ENCODE peak calls at places on chromosomes 16 and 17, in ten cellular contexts. D, X, Z, A, W, Q, R, Y, V and B are unnamed samples.

GRCh38 chr16:84175351-84176081 is 11.3 kb downstream of the TAF1C start:
- DNase-seq in D (peak), X (peak), Z (peak), A (no peak), W (peak), Q (peak), R (peak), Y (no peak), V (peak), B (no peak)

GRCh38 chr16:53841884-53842283 is 137.9 kb downstream of the FTO start:
- DNase-seq in D (no peak), X (no peak), Z (no peak), A (no peak), W (no peak), Q (no peak), R (no peak), Y (no peak), V (no peak), B (no peak)

GRCh38 chr16:11669380-11670146 is 1.3 kb downstream of the SNN start:
- DNase-seq in D (no peak), X (no peak), Z (no peak), A (no peak), W (peak), Q (peak), R (peak), Y (peak), V (no peak), B (peak)

GRCh38 chr17:32927201-32927723 is 691 bp upstream of the TMEM98 start:
- DNase-seq in D (no peak), X (no peak), Z (peak), A (no peak), W (peak), Q (no peak), R (no peak), Y (no peak), V (no peak), B (no peak)

GRCh38 chr16:79560923-79561322 is 39.6 kb downstream of the MAF start:
- DNase-seq in D (no peak), X (no peak), Z (no peak), A (no peak), W (no peak), Q (no peak), R (no peak), Y (no peak), V (no peak), B (no peak)

GRCh38 chr16:71230122-71230845 is at the start of gene HYDIN:
- DNase-seq in D (peak), X (peak), Z (peak), A (peak), W (peak), Q (peak), R (peak), Y (no peak), V (peak), B (peak)

GRCh38 chr16:85686912-85687591 is 1.7 kb downstream of the GINS2 start:
- DNase-seq in D (no peak), X (no peak), Z (no peak), A (no peak), W (peak), Q (no peak), R (peak), Y (no peak), V (no peak), B (no peak)

GRCh38 chr16:9860876-9861275 is 321.4 kb downstream of the GRIN2A start:
- DNase-seq in D (no peak), X (no peak), Z (no peak), A (no peak), W (no peak), Q (no peak), R (no peak), Y (no peak), V (no peak), B (no peak)

GRCh38 chr17:83148317-83149044 is 69.1 kb downstream of the METRNL start:
- DNase-seq in D (no peak), X (peak), Z (peak), A (no peak), W (no peak), Q (no peak), R (no peak), Y (no peak), V (no peak), B (no peak)

GRCh38 chr17:50640701-50641338 is 6.1 kb downstream of the ABCC3 start:
- DNase-seq in D (no peak), X (no peak), Z (no peak), A (no peak), W (peak), Q (no peak), R (no peak), Y (no peak), V (no peak), B (peak)

GRCh38 chr16:22352119-22352518 is 22.3 kb downstream of the CDR2 start:
- DNase-seq in D (no peak), X (no peak), Z (no peak), A (no peak), W (no peak), Q (no peak), R (no peak), Y (no peak), V (no peak), B (no peak)

GRCh38 chr17:59848778-59849177 is 44.0 kb downstream of the TUBD1 start:
- DNase-seq in D (no peak), X (no peak), Z (peak), A (no peak), W (peak), Q (no peak), R (peak), Y (peak), V (no peak), B (peak)

GRCh38 chr17:72588961-72589360 is 468.1 kb downstream of the SOX9 start:
- DNase-seq in D (no peak), X (peak), Z (peak), A (peak), W (no peak), Q (no peak), R (peak), Y (no peak), V (no peak), B (no peak)

GRCh38 chr16:8554881-8555280 is 35.4 kb downstream of the TMEM114 start:
- DNase-seq in D (no peak), X (no peak), Z (no peak), A (no peak), W (no peak), Q (no peak), R (no peak), Y (no peak), V (no peak), B (no peak)

GRCh38 chr17:73932216-73932749 is 271.2 kb upstream of the RPL38 start:
- DNase-seq in D (no peak), X (no peak), Z (no peak), A (no peak), W (no peak), Q (no peak), R (no peak), Y (no peak), V (no peak), B (no peak)

GRCh38 chr17:48567209-48567608 is 10.9 kb downstream of the HOXB4 start:
- DNase-seq in D (no peak), X (no peak), Z (no peak), A (no peak), W (no peak), Q (no peak), R (no peak), Y (no peak), V (no peak), B (no peak)

GRCh38 chr16:54129810-54130209 is 156.8 kb downstream of the IRX3 start:
- DNase-seq in D (no peak), X (no peak), Z (no peak), A (no peak), W (no peak), Q (no peak), R (no peak), Y (no peak), V (no peak), B (no peak)

GRCh38 chr17:44865231-44865660 is 17.6 kb downstream of the HIGD1B start:
- DNase-seq in D (peak), X (peak), Z (peak), A (peak), W (peak), Q (peak), R (peak), Y (peak), V (peak), B (peak)

GRCh38 chr17:67411396-67411795 is 34.3 kb downstream of the PITPNC1 start:
- DNase-seq in D (no peak), X (no peak), Z (no peak), A (no peak), W (no peak), Q (no peak), R (no peak), Y (no peak), V (no peak), B (no peak)

GRCh38 chr16:70465999-70466811 is 11.8 kb downstream of the FCSK start:
- DNase-seq in D (no peak), X (no peak), Z (no peak), A (no peak), W (no peak), Q (no peak), R (no peak), Y (no peak), V (no peak), B (no peak)

GRCh38 chr17:6688944-6689343 is 24.2 kb downstream of the SLC13A5 start:
- DNase-seq in D (no peak), X (no peak), Z (no peak), A (no peak), W (no peak), Q (no peak), R (no peak), Y (no peak), V (no peak), B (no peak)

GRCh38 chr16:4962716-4963115 is 4.6 kb downstream of the SEC14L5 start:
- DNase-seq in D (no peak), X (no peak), Z (no peak), A (no peak), W (no peak), Q (no peak), R (no peak), Y (no peak), V (no peak), B (no peak)

GRCh38 chr16:81680444-81681263 is 98.4 kb upstream of the PLCG2 start:
- DNase-seq in D (no peak), X (no peak), Z (no peak), A (no peak), W (no peak), Q (no peak), R (peak), Y (no peak), V (no peak), B (no peak)

GRCh38 chr17:10843806-10844205 is 5.9 kb upstream of the PIRT start:
- DNase-seq in D (peak), X (no peak), Z (peak), A (no peak), W (no peak), Q (peak), R (no peak), Y (no peak), V (peak), B (no peak)

GRCh38 chr16:22352726-22353125 is 21.7 kb downstream of the CDR2 start:
- DNase-seq in D (no peak), X (no peak), Z (no peak), A (no peak), W (no peak), Q (no peak), R (no peak), Y (no peak), V (no peak), B (no peak)

GRCh38 chr17:1839516-1839915 is 9.7 kb downstream of the RPA1 start:
- DNase-seq in D (no peak), X (no peak), Z (no peak), A (no peak), W (no peak), Q (no peak), R (no peak), Y (no peak), V (no peak), B (no peak)

GRCh38 chr17:53896047-53896446 is 73.3 kb downstream of the KIF2B start:
- DNase-seq in D (no peak), X (no peak), Z (no peak), A (no peak), W (no peak), Q (no peak), R (no peak), Y (no peak), V (no peak), B (no peak)

GRCh38 chr16:53779186-53779585 is 75.2 kb downstream of the FTO start:
- DNase-seq in D (no peak), X (no peak), Z (no peak), A (no peak), W (no peak), Q (no peak), R (no peak), Y (no peak), V (no peak), B (no peak)

GRCh38 chr17:38747385-38748328 is 479 bp downstream of the PCGF2 start:
- DNase-seq in D (peak), X (no peak), Z (peak), A (no peak), W (peak), Q (peak), R (peak), Y (peak), V (peak), B (peak)

GRCh38 chr17:3656353-3656752 is 12.0 kb downstream of the TAX1BP3 start:
- DNase-seq in D (no peak), X (no peak), Z (no peak), A (no peak), W (no peak), Q (no peak), R (no peak), Y (no peak), V (no peak), B (no peak)

GRCh38 chr16:74716355-74716754 is 15.7 kb upstream of the MLKL start:
- DNase-seq in D (no peak), X (no peak), Z (no peak), A (no peak), W (no peak), Q (no peak), R (no peak), Y (no peak), V (no peak), B (peak)

GRCh38 chr16:83312846-83313245 is 494.9 kb upstream of the HSBP1 start:
- DNase-seq in D (no peak), X (no peak), Z (no peak), A (no peak), W (no peak), Q (no peak), R (no peak), Y (no peak), V (peak), B (no peak)

GRCh38 chr17:58577696-58578095 is 63.3 kb upstream of the MTMR4 start:
- DNase-seq in D (peak), X (no peak), Z (peak), A (no peak), W (peak), Q (peak), R (peak), Y (peak), V (peak), B (no peak)

GRCh38 chr17:47694018-47694817 is at the start of gene TBKBP1:
- DNase-seq in D (peak), X (no peak), Z (peak), A (no peak), W (peak), Q (peak), R (peak), Y (peak), V (peak), B (peak)

GRCh38 chr16:70476272-70477020 is 22.1 kb downstream of the FCSK start:
- DNase-seq in D (no peak), X (no peak), Z (no peak), A (no peak), W (no peak), Q (no peak), R (no peak), Y (no peak), V (no peak), B (no peak)

GRCh38 chr17:63945851-63946439 is 13.8 kb upstream of the CD79B start:
- DNase-seq in D (no peak), X (no peak), Z (no peak), A (no peak), W (no peak), Q (no peak), R (no peak), Y (no peak), V (no peak), B (no peak)

GRCh38 chr17:33038740-33039139 is 47.1 kb downstream of the SPACA3 start:
- DNase-seq in D (peak), X (no peak), Z (peak), A (no peak), W (peak), Q (peak), R (no peak), Y (no peak), V (peak), B (no peak)

GRCh38 chr16:14672403-14672971 is 21.6 kb downstream of the PLA2G10 start:
- DNase-seq in D (no peak), X (no peak), Z (no peak), A (no peak), W (no peak), Q (no peak), R (peak), Y (no peak), V (no peak), B (no peak)

GRCh38 chr16:14667347-14668266 is 26.5 kb downstream of the PLA2G10 start:
- DNase-seq in D (no peak), X (no peak), Z (no peak), A (no peak), W (no peak), Q (no peak), R (peak), Y (no peak), V (no peak), B (no peak)

GRCh38 chr16:14668556-14669223 is 25.4 kb downstream of the PLA2G10 start:
- DNase-seq in D (no peak), X (no peak), Z (no peak), A (no peak), W (no peak), Q (no peak), R (no peak), Y (no peak), V (no peak), B (no peak)

DNA sequence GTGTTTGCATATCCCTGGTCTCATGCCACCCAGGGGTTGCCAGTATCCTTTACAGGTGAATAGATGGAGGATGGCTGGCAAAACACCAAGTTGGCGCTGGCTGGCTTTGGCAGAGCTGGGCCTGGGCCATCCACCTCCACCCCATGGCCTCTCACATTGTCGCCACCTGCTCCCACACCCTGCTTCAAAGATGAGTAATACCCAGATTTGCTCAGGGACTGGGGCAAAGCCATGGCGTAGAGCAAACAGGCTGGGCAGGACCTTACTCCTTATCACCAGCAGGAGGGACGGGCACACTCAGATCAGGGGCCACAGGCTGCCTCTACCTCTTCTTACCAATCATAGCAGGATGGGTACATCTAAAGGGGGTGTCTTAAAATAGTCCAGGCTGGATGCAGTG is 24.3 kb downstream of the PLA2G10 start:
- DNase-seq in D (no peak), X (no peak), Z (no peak), A (no peak), W (no peak), Q (no peak), R (peak), Y (no peak), V (no peak), B (no peak)
- H3K4me3 ChIP-seq in D (no peak), X (no peak), Z (no peak), A (no peak), W (no peak), Q (no peak), R (no peak), Y (no peak), V (no peak), B (no peak)

GRCh38 chr16:66873685-66874055 is 6.6 kb upstream of the PDP2 start:
- DNase-seq in D (no peak), X (no peak), Z (no peak), A (no peak), W (peak), Q (no peak), R (no peak), Y (no peak), V (no peak), B (no peak)

GRCh38 chr16:66872524-66872923 is 7.8 kb upstream of the PDP2 start:
- DNase-seq in D (no peak), X (no peak), Z (no peak), A (no peak), W (no peak), Q (no peak), R (no peak), Y (no peak), V (no peak), B (no peak)

GRCh38 chr16:66871840-66872239 is 8.5 kb upstream of the PDP2 start:
- DNase-seq in D (no peak), X (no peak), Z (peak), A (no peak), W (peak), Q (no peak), R (no peak), Y (no peak), V (no peak), B (no peak)

GRCh38 chr16:66872927-66873684 is 7.2 kb upstream of the PDP2 start:
- DNase-seq in D (peak), X (peak), Z (peak), A (peak), W (peak), Q (peak), R (peak), Y (peak), V (peak), B (peak)

GRCh38 chr16:66869424-66869823 is 10.9 kb upstream of the PDP2 start:
- DNase-seq in D (no peak), X (no peak), Z (no peak), A (no peak), W (peak), Q (no peak), R (no peak), Y (no peak), V (no peak), B (no peak)
- H3K27ac ChIP-seq in D (no peak), X (no peak), Z (no peak), A (no peak), W (no peak), Q (no peak), R (no peak), Y (no peak), V (no peak), B (no peak)

DNA sequence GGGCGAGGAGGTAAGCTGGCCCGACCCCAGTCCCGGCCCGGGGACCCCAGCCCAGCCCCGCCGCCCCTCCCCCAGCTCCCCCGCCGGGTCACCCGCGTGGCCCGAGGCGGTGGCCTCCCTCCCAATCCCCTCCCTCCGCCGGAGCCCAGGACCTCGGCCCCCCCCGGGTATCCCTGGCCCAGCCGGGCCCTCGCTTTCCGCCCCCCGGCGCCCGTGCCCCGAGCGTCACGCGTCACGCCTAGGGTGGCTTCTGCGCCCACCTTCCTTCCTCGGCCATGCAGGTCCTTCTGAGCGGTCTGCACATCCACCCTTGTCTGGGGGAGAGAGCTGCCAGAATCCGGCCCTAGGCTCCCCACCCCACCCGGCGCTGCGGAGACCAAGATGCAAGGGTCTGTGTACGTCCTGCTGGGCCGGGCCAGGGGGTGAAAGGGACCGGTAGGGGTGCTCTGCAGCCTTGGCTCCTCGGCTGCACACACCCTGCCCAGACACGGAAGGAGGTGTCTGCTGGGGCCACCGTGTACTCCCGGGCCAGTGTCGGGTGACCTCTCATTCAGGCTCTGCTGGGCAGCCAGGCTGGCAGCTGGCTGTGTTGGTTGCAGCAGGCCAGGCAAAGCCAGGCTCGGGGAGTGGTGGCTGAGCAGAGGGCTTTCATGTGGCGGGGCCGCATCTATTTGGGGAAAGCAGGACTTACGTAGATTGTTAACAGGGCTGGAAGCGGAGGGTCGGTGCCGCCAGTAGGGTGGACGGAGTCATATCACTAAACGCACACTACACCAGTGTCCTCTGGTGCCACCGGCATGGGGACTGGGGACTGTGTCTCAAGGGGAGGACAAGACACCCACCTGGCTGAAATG is 754 bp downstream of the RAB11FIP4 start:
- DNase-seq in D (peak), X (no peak), Z (no peak), A (no peak), W (no peak), Q (no peak), R (no peak), Y (no peak), V (no peak), B (no peak)
- H3K4me3 ChIP-seq in D (peak), X (peak), Z (no peak), A (no peak), W (peak), Q (peak), R (peak), Y (peak), V (peak), B (peak)

GRCh38 chr16:57060323-57061083 is 31.9 kb upstream of the CPNE2 start:
- DNase-seq in D (no peak), X (no peak), Z (no peak), A (no peak), W (no peak), Q (no peak), R (no peak), Y (no peak), V (no peak), B (no peak)

GRCh38 chr16:57062329-57062728 is 30.1 kb upstream of the CPNE2 start:
- DNase-seq in D (no peak), X (no peak), Z (no peak), A (no peak), W (no peak), Q (no peak), R (no peak), Y (no peak), V (no peak), B (no peak)

GRCh38 chr16:57064995-57065394 is 27.4 kb upstream of the CPNE2 start:
- DNase-seq in D (no peak), X (no peak), Z (no peak), A (no peak), W (no peak), Q (no peak), R (no peak), Y (no peak), V (no peak), B (no peak)

GRCh38 chr16:57058291-57058861 is 34.0 kb upstream of the CPNE2 start:
- DNase-seq in D (no peak), X (no peak), Z (no peak), A (no peak), W (no peak), Q (no peak), R (no peak), Y (no peak), V (no peak), B (no peak)

GRCh38 chr16:57061084-57061905 is 31.1 kb upstream of the CPNE2 start:
- DNase-seq in D (no peak), X (no peak), Z (no peak), A (peak), W (peak), Q (peak), R (peak), Y (peak), V (no peak), B (peak)
- H3K27ac ChIP-seq in D (no peak), X (peak), Z (peak), A (peak), W (peak), Q (peak), R (peak), Y (peak), V (no peak), B (peak)